ENCODE peak calls at places on chromosomes 6 and 20, in seven cellular contexts. S is fibroblast of the conjunctiva; C is COR-L47; H is GM04504; L is mucosa of descending colon; D is HTR-8/SVneo; F is stimulated activated CD8-positive, alpha-beta memory T cell treated with anti-CD3 and anti-CD28 coated beads, Interleukin-7, amount 100 ng/mL, for 1 hour. Q is an unnamed sample.

GRCh38 chr20:1567392-1568165 is 10.1 kb upstream of the SIRPD start:
- DNase-seq in D (peak; percentile 81), S (no peak), H (no peak), F (no peak), C (no peak), L (no peak), Q (no peak)

GRCh38 chr6:161418458-161418945 is 144.6 kb upstream of the AGPAT4 start:
- DNase-seq in L (peak; percentile 79), S (peak; percentile 81), F (no peak), C (peak; percentile 43), D (no peak), H (peak; percentile 65), Q (peak; percentile 62)

GRCh38 chr6:30782425-30783014 is 38.2 kb upstream of the IER3 start:
- DNase-seq in F (no peak), D (no peak), L (no peak), S (no peak), H (peak; percentile 69), C (no peak), Q (no peak)

GRCh38 chr6:34027445-34027936 is 118.4 kb downstream of the GRM4 start:
- DNase-seq in H (no peak), C (peak; percentile 17), F (peak; percentile 34), S (no peak), D (peak; percentile 63), L (peak; percentile 77), Q (no peak)

GRCh38 chr6:130467595-130467994 is 101.8 kb downstream of the TMEM200A start:
- DNase-seq in L (no peak), S (no peak), C (peak; percentile 2), D (no peak), F (no peak), H (no peak), Q (no peak)

GRCh38 chr20:35952480-35953410 is 1.6 kb downstream of the SCAND1 start:
- DNase-seq in L (no peak), S (no peak), C (no peak), D (no peak), H (no peak), F (no peak), Q (no peak)

GRCh38 chr20:3222635-3223600 is 13.6 kb downstream of the ITPA start:
- DNase-seq in F (no peak), S (no peak), L (no peak), C (peak; percentile 94), H (no peak), D (no peak), Q (no peak)

GRCh38 chr6:149636116-149636515 is 12.4 kb downstream of the KATNA1 start:
- DNase-seq in L (no peak), D (no peak), H (no peak), S (peak; percentile 10), C (no peak), F (no peak), Q (no peak)

GRCh38 chr6:164926686-164927085 is 382.7 kb downstream of the C6orf118 start:
- DNase-seq in L (no peak), D (no peak), F (no peak), S (no peak), H (no peak), C (no peak), Q (no peak)

GRCh38 chr20:59042151-59042795 is at the start of gene PRELID3B:
- DNase-seq in F (no peak), D (peak; percentile 61), S (no peak), H (no peak), C (peak; percentile 10), L (peak; percentile 65), Q (no peak)

GRCh38 chr6:111972714-111973678 is 80.9 kb upstream of the CCN6 start:
- DNase-seq in H (peak; percentile 90), S (peak; percentile 89), F (no peak), D (peak; percentile 55), L (no peak), C (no peak), Q (peak; percentile 83)

GRCh38 chr6:163945813-163946212 is 531.3 kb downstream of the QKI start:
- DNase-seq in C (no peak), H (no peak), D (no peak), S (no peak), L (no peak), F (no peak), Q (no peak)

GRCh38 chr20:22924036-22924737 is 110.9 kb upstream of the SSTR4 start:
- DNase-seq in D (no peak), L (no peak), C (no peak), H (no peak), S (no peak), F (no peak), Q (no peak)

GRCh38 chr6:149925974-149926777 is 3.3 kb upstream of the RAET1G start:
- DNase-seq in F (no peak), D (peak; percentile 53), S (peak; percentile 60), C (peak; percentile 51), H (peak; percentile 55), L (peak; percentile 98), Q (peak; percentile 58)

GRCh38 chr6:33790306-33790855 is 1.5 kb upstream of the LEMD2 start:
- DNase-seq in D (no peak), H (no peak), F (no peak), S (no peak), L (no peak), C (no peak), Q (no peak)

GRCh38 chr6:41226752-41227151 is 1.4 kb upstream of the TREML4 start:
- DNase-seq in F (no peak), L (no peak), C (no peak), S (no peak), D (no peak), H (no peak), Q (no peak)

GRCh38 chr20:45630366-45630765 is 718 bp downstream of the WFDC9 start:
- DNase-seq in L (no peak), C (no peak), H (no peak), F (no peak), S (no peak), D (no peak), Q (no peak)

GRCh38 chr20:25574411-25574810 is 10.9 kb downstream of the NINL start:
- DNase-seq in S (no peak), L (no peak), F (no peak), D (peak; percentile 42), C (no peak), H (peak; percentile 7), Q (no peak)

GRCh38 chr20:19205999-19206398 is 6.4 kb upstream of the SLC24A3 start:
- DNase-seq in F (peak; percentile 30), D (peak; percentile 21), S (peak; percentile 23), L (peak; percentile 88), C (peak; percentile 38), H (peak; percentile 24), Q (no peak)

GRCh38 chr20:10596726-10597125 is 77.1 kb downstream of the JAG1 start:
- DNase-seq in D (peak; percentile 62), S (peak; percentile 47), F (no peak), H (no peak), L (no peak), C (no peak), Q (peak; percentile 66)

GRCh38 chr6:135346747-135347146 is 150.8 kb downstream of the AHI1 start:
- DNase-seq in L (no peak), D (peak; percentile 24), H (no peak), F (no peak), C (no peak), S (no peak), Q (no peak)

GRCh38 chr6:30880563-30881252 is 3.6 kb upstream of the DDR1 start:
- DNase-seq in H (no peak), L (no peak), D (no peak), F (no peak), S (no peak), C (peak; percentile 80), Q (no peak)

GRCh38 chr6:143158113-143158581 is 97.5 kb downstream of the AIG1 start:
- DNase-seq in S (peak; percentile 50), C (no peak), H (no peak), D (no peak), L (no peak), F (no peak), Q (no peak)

GRCh38 chr6:166624275-166624674 is 2.8 kb downstream of the RPS6KA2 start:
- DNase-seq in D (no peak), C (no peak), H (peak; percentile 72), S (peak; percentile 93), L (no peak), F (no peak), Q (no peak)

GRCh38 chr20:63678667-63679465 is 17.6 kb upstream of the TNFRSF6B start:
- DNase-seq in H (no peak), L (no peak), C (no peak), S (no peak), D (no peak), F (no peak), Q (no peak)

GRCh38 chr20:59820204-59821041 is 113.0 kb downstream of the SYCP2 start:
- DNase-seq in L (no peak), F (no peak), D (no peak), H (no peak), C (peak; percentile 68), S (no peak), Q (no peak)

GRCh38 chr6:101747160-101747559 is 353.7 kb downstream of the GRIK2 start:
- DNase-seq in S (no peak), C (no peak), L (no peak), H (no peak), D (no peak), F (no peak), Q (no peak)

GRCh38 chr6:116579143-116579542 is 7.8 kb downstream of the RWDD1 start:
- DNase-seq in L (no peak), H (no peak), D (no peak), C (no peak), S (no peak), F (no peak), Q (no peak)

GRCh38 chr20:37337208-37337955 is 8.6 kb upstream of the SRC start:
- DNase-seq in H (no peak), S (no peak), L (no peak), C (no peak), D (no peak), F (no peak), Q (no peak)

Q was measured in amniotic stem cell.